ENCODE peak calls at places on chromosomes 5 and 9, in seven cellular contexts. One of them, this sample, is unnamed.

GRCh38 chr5:133236976-133237375 is 185.2 kb downstream of the HSPA4 start:
- DNase-seq in stomach: no peak
- DNase-seq in A549: no peak
- DNase-seq in left lung: no peak
- DNase-seq in SJSA1: no peak
- DNase-seq in tibial artery: no peak
- DNase-seq in lower lobe of right lung: no peak
- DNase-seq in this sample: no peak

GRCh38 chr5:139394123-139394653 is 716 bp downstream of the PROB1 start:
- DNase-seq in A549: no peak
- DNase-seq in left lung: peak; percentile 87
- DNase-seq in tibial artery: no peak
- DNase-seq in lower lobe of right lung: no peak
- DNase-seq in stomach: no peak
- DNase-seq in SJSA1: no peak
- DNase-seq in this sample: no peak

GRCh38 chr5:124628721-124629596 is 117.5 kb downstream of the ZNF608 start:
- DNase-seq in A549: peak; percentile 95
- DNase-seq in SJSA1: peak; percentile 99
- DNase-seq in left lung: peak; percentile 64
- DNase-seq in lower lobe of right lung: no peak
- DNase-seq in stomach: no peak
- DNase-seq in tibial artery: peak; percentile 46
- DNase-seq in this sample: no peak

GRCh38 chr5:10145922-10146321 is 103.8 kb downstream of the ATPSCKMT start:
- DNase-seq in tibial artery: no peak
- DNase-seq in A549: peak; percentile 18
- DNase-seq in stomach: no peak
- DNase-seq in left lung: no peak
- DNase-seq in SJSA1: no peak
- DNase-seq in lower lobe of right lung: no peak
- DNase-seq in this sample: no peak

GRCh38 chr5:154059583-154059982 is 20.8 kb downstream of the MFAP3 start:
- DNase-seq in tibial artery: no peak
- DNase-seq in left lung: no peak
- DNase-seq in A549: no peak
- DNase-seq in SJSA1: no peak
- DNase-seq in stomach: no peak
- DNase-seq in lower lobe of right lung: no peak
- DNase-seq in this sample: no peak

GRCh38 chr9:87883990-87884389 is 1.3 kb downstream of the SPATA31E1 start:
- DNase-seq in SJSA1: no peak
- DNase-seq in stomach: no peak
- DNase-seq in left lung: no peak
- DNase-seq in lower lobe of right lung: no peak
- DNase-seq in A549: peak; percentile 43
- DNase-seq in tibial artery: no peak
- DNase-seq in this sample: no peak

GRCh38 chr5:72161951-72162350 is 54.7 kb downstream of the MAP1B start:
- DNase-seq in left lung: no peak
- DNase-seq in A549: no peak
- DNase-seq in tibial artery: no peak
- DNase-seq in SJSA1: no peak
- DNase-seq in stomach: no peak
- DNase-seq in lower lobe of right lung: no peak
- DNase-seq in this sample: no peak

GRCh38 chr9:37918665-37919165 is 14.8 kb upstream of the SLC25A51 start:
- DNase-seq in left lung: no peak
- DNase-seq in stomach: no peak
- DNase-seq in A549: no peak
- DNase-seq in tibial artery: no peak
- DNase-seq in SJSA1: no peak
- DNase-seq in lower lobe of right lung: no peak
- DNase-seq in this sample: no peak

GRCh38 chr9:125867752-125868400 is 120.7 kb downstream of the PBX3 start:
- DNase-seq in stomach: no peak
- DNase-seq in tibial artery: no peak
- DNase-seq in lower lobe of right lung: no peak
- DNase-seq in SJSA1: no peak
- DNase-seq in left lung: no peak
- DNase-seq in A549: no peak
- DNase-seq in this sample: no peak

GRCh38 chr9:17837931-17838330 is 259.1 kb downstream of the SH3GL2 start:
- DNase-seq in lower lobe of right lung: no peak
- DNase-seq in tibial artery: no peak
- DNase-seq in stomach: no peak
- DNase-seq in left lung: no peak
- DNase-seq in SJSA1: no peak
- DNase-seq in A549: no peak
- DNase-seq in this sample: no peak

GRCh38 chr9:76704601-76705204 is 59.5 kb upstream of the PCA3 start:
- DNase-seq in tibial artery: no peak
- DNase-seq in stomach: no peak
- DNase-seq in left lung: no peak
- DNase-seq in A549: peak; percentile 44
- DNase-seq in SJSA1: no peak
- DNase-seq in lower lobe of right lung: no peak
- DNase-seq in this sample: no peak

GRCh38 chr9:108205276-108205675 is 650.5 kb downstream of the ACTL7B start:
- DNase-seq in SJSA1: no peak
- DNase-seq in A549: no peak
- DNase-seq in stomach: no peak
- DNase-seq in tibial artery: no peak
- DNase-seq in lower lobe of right lung: no peak
- DNase-seq in left lung: no peak
- DNase-seq in this sample: no peak

GRCh38 chr5:67426961-67427630 is 230.5 kb upstream of the CD180 start:
- DNase-seq in tibial artery: no peak
- DNase-seq in stomach: no peak
- DNase-seq in lower lobe of right lung: no peak
- DNase-seq in left lung: no peak
- DNase-seq in SJSA1: no peak
- DNase-seq in A549: no peak
- DNase-seq in this sample: no peak

GRCh38 chr9:89390068-89390555 is 71.8 kb downstream of the SECISBP2 start:
- DNase-seq in SJSA1: no peak
- DNase-seq in stomach: no peak
- DNase-seq in left lung: no peak
- DNase-seq in tibial artery: no peak
- DNase-seq in A549: no peak
- DNase-seq in lower lobe of right lung: no peak
- DNase-seq in this sample: no peak

GRCh38 chr5:7759951-7760580 is 90.9 kb downstream of the CFAP90 start:
- DNase-seq in left lung: no peak
- DNase-seq in stomach: no peak
- DNase-seq in tibial artery: no peak
- DNase-seq in SJSA1: no peak
- DNase-seq in A549: no peak
- DNase-seq in lower lobe of right lung: no peak
- DNase-seq in this sample: no peak

GRCh38 chr5:81718300-81718699 is 32.6 kb downstream of the SSBP2 start:
- DNase-seq in stomach: no peak
- DNase-seq in A549: no peak
- DNase-seq in left lung: no peak
- DNase-seq in lower lobe of right lung: no peak
- DNase-seq in tibial artery: no peak
- DNase-seq in SJSA1: no peak
- DNase-seq in this sample: no peak

GRCh38 chr9:116661037-116661954 is 25.8 kb upstream of the TRIM32 start:
- DNase-seq in A549: peak; percentile 74
- DNase-seq in stomach: peak; percentile 31
- DNase-seq in SJSA1: no peak
- DNase-seq in left lung: no peak
- DNase-seq in lower lobe of right lung: no peak
- DNase-seq in tibial artery: no peak
- DNase-seq in this sample: no peak

GRCh38 chr5:151477106-151477505 is 29.7 kb downstream of the SLC36A1 start:
- DNase-seq in SJSA1: no peak
- DNase-seq in tibial artery: no peak
- DNase-seq in lower lobe of right lung: no peak
- DNase-seq in stomach: no peak
- DNase-seq in A549: no peak
- DNase-seq in left lung: no peak
- DNase-seq in this sample: no peak

GRCh38 chr9:78685471-78685870 is 388.5 kb downstream of the PSAT1 start:
- DNase-seq in stomach: no peak
- DNase-seq in A549: no peak
- DNase-seq in tibial artery: no peak
- DNase-seq in left lung: no peak
- DNase-seq in lower lobe of right lung: no peak
- DNase-seq in SJSA1: no peak
- DNase-seq in this sample: no peak

GRCh38 chr5:171624396-171624795 is 161.2 kb upstream of the SMIM23 start:
- DNase-seq in lower lobe of right lung: no peak
- DNase-seq in SJSA1: no peak
- DNase-seq in left lung: no peak
- DNase-seq in A549: no peak
- DNase-seq in stomach: no peak
- DNase-seq in tibial artery: no peak
- DNase-seq in this sample: no peak

DNA sequence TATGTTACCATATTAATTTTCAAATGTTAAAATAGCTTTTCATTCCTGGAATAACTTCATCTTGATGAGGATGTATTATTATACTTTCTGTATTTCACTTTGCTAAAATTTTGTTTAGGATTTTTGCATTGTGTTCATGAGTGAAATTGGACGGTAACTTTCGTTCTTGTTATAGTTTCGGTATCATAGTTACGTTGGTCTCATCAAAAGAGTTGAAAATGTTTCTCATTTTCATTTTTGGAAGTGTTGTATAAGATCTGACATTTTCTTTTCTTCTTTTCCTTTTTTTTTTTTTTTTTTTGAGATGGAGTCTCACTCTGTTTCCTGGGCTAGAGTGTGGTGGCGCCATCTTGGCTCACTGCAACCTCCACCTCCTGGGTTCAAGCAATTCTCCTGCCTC is 20.0 kb downstream of the PRRT1B start:
- DNase-seq in A549: no peak
- DNase-seq in SJSA1: no peak
- DNase-seq in stomach: no peak
- DNase-seq in tibial artery: no peak
- DNase-seq in left lung: no peak
- DNase-seq in lower lobe of right lung: no peak
- DNase-seq in this sample: no peak
- H3K27ac ChIP-seq in A549: no peak overlapping the region
- H3K27ac ChIP-seq in SJSA1: no peak overlapping the region
- H3K27ac ChIP-seq in stomach: no peak overlapping the region
- H3K27ac ChIP-seq in tibial artery: no peak overlapping the region
- H3K27ac ChIP-seq in left lung: no peak overlapping the region
- H3K27ac ChIP-seq in lower lobe of right lung: no peak overlapping the region
- H3K27ac ChIP-seq in this sample: no peak overlapping the region

DNA sequence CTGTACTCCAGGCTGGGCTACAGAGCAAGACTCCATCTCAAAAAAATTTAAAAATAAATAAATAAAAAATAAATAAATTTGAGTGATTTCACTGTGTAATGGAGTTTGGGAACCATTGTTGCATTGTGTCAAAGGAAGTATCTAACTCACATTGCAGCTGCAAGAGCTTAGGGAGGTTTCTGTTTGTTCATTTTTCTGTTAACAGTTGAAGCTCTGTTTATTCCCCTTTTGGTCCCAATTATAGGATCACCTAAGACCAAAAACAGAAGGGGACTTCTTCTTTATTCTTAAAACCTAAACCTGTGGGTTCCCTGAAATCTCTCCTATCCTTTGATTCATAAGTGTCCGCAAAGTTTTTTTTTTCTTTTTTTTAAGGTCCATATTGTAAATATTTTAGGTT is 28.6 kb upstream of the PCAT7 start:
- DNase-seq in tibial artery: no peak
- DNase-seq in stomach: no peak
- DNase-seq in A549: no peak
- DNase-seq in SJSA1: no peak
- DNase-seq in left lung: no peak
- DNase-seq in lower lobe of right lung: no peak
- DNase-seq in this sample: no peak
- H3K4me1 ChIP-seq in tibial artery: no peaks in the 10 kb centered on the region
- H3K4me1 ChIP-seq in stomach: no peaks in the 10 kb centered on the region
- H3K4me1 ChIP-seq in A549: no peaks in the 10 kb centered on the region
- H3K4me1 ChIP-seq in SJSA1: no peaks in the 10 kb centered on the region
- H3K4me1 ChIP-seq in left lung: no peaks in the 10 kb centered on the region
- H3K4me1 ChIP-seq in lower lobe of right lung: no peaks in the 10 kb centered on the region
- H3K4me1 ChIP-seq in this sample: no peaks in the 10 kb centered on the region

GRCh38 chr9:26727471-26727870 is 165.1 kb downstream of the CAAP1 start:
- DNase-seq in lower lobe of right lung: no peak
- DNase-seq in SJSA1: no peak
- DNase-seq in A549: no peak
- DNase-seq in stomach: no peak
- DNase-seq in tibial artery: no peak
- DNase-seq in left lung: no peak
- DNase-seq in this sample: no peak
- H3K27ac ChIP-seq in lower lobe of right lung: no peak overlapping the region
- H3K27ac ChIP-seq in SJSA1: no peak overlapping the region
- H3K27ac ChIP-seq in A549: no peak overlapping the region
- H3K27ac ChIP-seq in stomach: no peak overlapping the region
- H3K27ac ChIP-seq in tibial artery: no peak overlapping the region
- H3K27ac ChIP-seq in left lung: no peak overlapping the region
- H3K27ac ChIP-seq in this sample: no peak overlapping the region

GRCh38 chr9:115209601-115210306 is 91.8 kb upstream of the TNC start:
- DNase-seq in lower lobe of right lung: no peak
- DNase-seq in A549: no peak
- DNase-seq in left lung: no peak
- DNase-seq in SJSA1: no peak
- DNase-seq in tibial artery: no peak
- DNase-seq in stomach: no peak
- DNase-seq in this sample: no peak
- H3K4me1 ChIP-seq in lower lobe of right lung: peaks cover 16% of the 10 kb centered on the region
- H3K4me1 ChIP-seq in A549: peaks cover 30% of the 10 kb centered on the region
- H3K4me1 ChIP-seq in left lung: no peaks in the 10 kb centered on the region
- H3K4me1 ChIP-seq in SJSA1: peaks cover 62% of the 10 kb centered on the region
- H3K4me1 ChIP-seq in tibial artery: peaks cover 3% of the 10 kb centered on the region
- H3K4me1 ChIP-seq in stomach: no peaks in the 10 kb centered on the region
- H3K4me1 ChIP-seq in this sample: no peaks in the 10 kb centered on the region

DNA sequence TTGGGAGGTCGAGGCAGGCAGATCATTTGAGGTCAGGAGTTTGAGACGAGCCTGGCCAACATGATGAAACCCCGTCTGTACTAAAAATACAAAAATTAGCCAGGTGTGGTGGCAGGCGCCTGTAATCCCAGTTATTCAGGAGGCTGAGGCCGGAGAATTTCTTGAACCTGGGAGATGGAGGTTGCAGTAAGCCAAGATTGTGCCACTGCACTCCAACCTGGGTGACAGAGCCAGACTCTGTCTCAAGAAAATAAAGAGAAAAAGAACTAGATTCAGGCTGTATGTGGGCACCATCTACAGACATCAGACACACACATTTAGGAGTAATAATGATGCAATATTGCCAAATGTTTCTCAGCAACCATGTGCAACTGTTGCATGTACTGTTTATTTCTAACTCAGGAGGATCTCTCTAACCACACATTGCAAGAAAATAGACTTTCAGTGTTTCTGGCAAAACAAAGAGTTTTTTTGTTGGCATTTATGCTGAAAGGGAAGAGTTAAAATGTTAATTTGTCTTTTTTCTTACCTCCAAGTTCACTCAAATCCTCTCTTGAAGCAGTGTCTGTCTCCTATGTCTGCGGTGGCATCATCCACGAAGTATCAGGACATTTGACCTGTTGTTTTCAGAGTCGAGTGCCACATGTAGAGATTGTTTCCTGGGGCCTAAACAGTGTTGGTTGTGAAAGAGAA is 5.1 kb upstream of the ORM1 start:
- DNase-seq in stomach: no peak
- DNase-seq in SJSA1: peak; percentile 8
- DNase-seq in left lung: no peak
- DNase-seq in lower lobe of right lung: no peak
- DNase-seq in tibial artery: no peak
- DNase-seq in A549: no peak
- DNase-seq in this sample: no peak
- H3K27ac ChIP-seq in stomach: no peak overlapping the region
- H3K27ac ChIP-seq in SJSA1: no peak overlapping the region
- H3K27ac ChIP-seq in left lung: no peak overlapping the region
- H3K27ac ChIP-seq in lower lobe of right lung: no peak overlapping the region
- H3K27ac ChIP-seq in tibial artery: no peak overlapping the region
- H3K27ac ChIP-seq in A549: peak overlapping the region; percentile 71
- H3K27ac ChIP-seq in this sample: no peak overlapping the region

This sample was measured in aorta.